ENCODE peak calls at places on chromosome X, in nine cellular contexts. N is BJ; E is fibroblast of lung; B is stimulated activated CD8-positive, alpha-beta memory T cell treated with anti-CD3 and anti-CD28 coated beads, Interleukin-7, amount 100 ng/mL, for 4 hours; A is cerebellum; K is SW480; F is cardiac fibroblast; Z is naive thymus-derived CD4-positive, alpha-beta T cell; T is GF-D8. W is an unnamed sample.

GRCh38 chrX:28665778-28666177 is 78.5 kb downstream of the IL1RAPL1 start:
- DNase-seq in N (no peak), Z (no peak), F (no peak), A (no peak), K (no peak), T (no peak), E (no peak), B (no peak), W (no peak)

GRCh38 chrX:53223068-53223693 is 1.8 kb downstream of the KDM5C start:
- DNase-seq in B (no peak), Z (no peak), E (no peak), K (no peak), F (peak; percentile 3), N (no peak), A (no peak), T (no peak), W (no peak)

GRCh38 chrX:105876658-105877057 is 54.3 kb downstream of the NRK start:
- DNase-seq in F (peak; percentile 3), T (no peak), E (no peak), Z (no peak), N (no peak), B (no peak), A (no peak), K (peak; percentile 7), W (peak; percentile 19)

GRCh38 chrX:154013614-154014360 is 5.9 kb downstream of the IRAK1 start:
- DNase-seq in E (no peak), N (no peak), T (no peak), F (peak; percentile 33), Z (peak; percentile 28), A (peak; percentile 45), B (peak; percentile 26), K (no peak), W (peak; percentile 54)

GRCh38 chrX:144840616-144841015 is 406.7 kb upstream of the SPANXN1 start:
- DNase-seq in T (no peak), F (peak; percentile 28), Z (no peak), N (no peak), A (no peak), E (peak; percentile 0), K (no peak), B (no peak), W (no peak)

GRCh38 chrX:131812847-131813825 is 210.0 kb upstream of the STK26 start:
- DNase-seq in E (peak; percentile 62), A (no peak), Z (peak; percentile 86), T (peak; percentile 66), B (peak; percentile 62), K (no peak), F (peak; percentile 17), N (no peak), W (peak; percentile 93)

GRCh38 chrX:38154340-38154739 is 66.3 kb downstream of the SRPX start:
- DNase-seq in E (no peak), N (no peak), A (no peak), K (no peak), F (no peak), B (no peak), Z (no peak), T (no peak), W (no peak)

GRCh38 chrX:153304988-153305736 is 16.4 kb downstream of the PNMA6F start:
- DNase-seq in K (no peak), B (no peak), N (no peak), T (no peak), Z (no peak), A (no peak), E (no peak), F (no peak), W (no peak)

GRCh38 chrX:134174859-134175258 is 62.1 kb upstream of the CCDC160 start:
- DNase-seq in B (no peak), T (no peak), Z (no peak), K (no peak), F (no peak), E (no peak), N (no peak), A (no peak), W (no peak)

GRCh38 chrX:147077472-147077871 is 262.9 kb upstream of the CXorf51A start:
- DNase-seq in B (no peak), K (no peak), T (no peak), Z (no peak), A (no peak), E (no peak), F (no peak), N (no peak), W (no peak)

GRCh38 chrX:136623400-136623799 is 24.6 kb upstream of the CD40LG start:
- DNase-seq in K (no peak), T (no peak), A (no peak), F (no peak), B (no peak), E (no peak), Z (no peak), N (no peak), W (no peak)

GRCh38 chrX:49878128-49878833 is 1.0 kb upstream of the USP27X start:
- DNase-seq in T (no peak), F (peak; percentile 2), E (no peak), K (no peak), B (no peak), Z (no peak), N (no peak), A (no peak), W (no peak)

GRCh38 chrX:24146283-24146865 is 3.2 kb upstream of the ZFX start:
- DNase-seq in B (no peak), N (peak; percentile 14), F (peak; percentile 28), A (no peak), E (no peak), Z (no peak), T (no peak), K (no peak), W (no peak)

GRCh38 chrX:9928083-9928482 is 39.1 kb upstream of the CLDN34 start:
- DNase-seq in N (no peak), F (no peak), B (no peak), A (no peak), K (no peak), E (no peak), Z (no peak), T (no peak), W (no peak)

GRCh38 chrX:110315541-110315940 is 2.3 kb downstream of the AMMECR1 start:
- DNase-seq in E (peak; percentile 33), T (no peak), F (no peak), N (no peak), Z (no peak), B (no peak), K (no peak), A (no peak), W (no peak)

GRCh38 chrX:39900788-39901170 is 197.0 kb downstream of the BCOR start:
- DNase-seq in F (peak; percentile 22), B (no peak), Z (no peak), A (no peak), T (no peak), K (peak; percentile 41), E (no peak), N (no peak), W (no peak)

GRCh38 chrX:15468036-15468435 is 25.1 kb downstream of the PIR start:
- DNase-seq in F (peak; percentile 73), K (no peak), Z (no peak), T (no peak), N (peak; percentile 12), E (peak; percentile 44), A (peak; percentile 10), B (no peak), W (peak; percentile 9)

GRCh38 chrX:20382518-20383291 is 116.0 kb upstream of the RPS6KA3 start:
- DNase-seq in B (no peak), E (no peak), N (no peak), K (peak; percentile 10), A (peak; percentile 27), F (no peak), Z (no peak), T (no peak), W (peak; percentile 41)

GRCh38 chrX:87788976-87789375 is 271.4 kb downstream of the KLHL4 start:
- DNase-seq in E (no peak), K (no peak), F (no peak), Z (no peak), T (no peak), B (no peak), A (no peak), N (no peak), W (no peak)

GRCh38 chrX:131942045-131942444 is 81.1 kb upstream of the STK26 start:
- DNase-seq in B (no peak), N (no peak), Z (no peak), E (no peak), K (no peak), T (no peak), A (no peak), F (no peak), W (no peak)

GRCh38 chrX:617891-618290 is 12.7 kb upstream of the SHOX start:
- DNase-seq in A (no peak), K (no peak), N (no peak), B (no peak), F (no peak), E (no peak), Z (no peak), T (no peak), W (no peak)

GRCh38 chrX:63658920-63659319 is 126.1 kb downstream of the ARHGEF9 start:
- DNase-seq in A (no peak), T (no peak), E (no peak), F (peak; percentile 24), K (no peak), N (no peak), Z (no peak), B (no peak), W (no peak)

W was measured in CD4-positive, CD25-positive, alpha-beta regulatory T cell.